ENCODE peak calls at places on chromosomes 4 and X, in eight cellular contexts. J, N, G, H, S, D, O and W are unnamed samples.

GRCh38 chrX:40809210-40809609 is 73.9 kb upstream of the MED14 start:
- DNase-seq in N (peak), H (no peak), O (no peak), J (no peak), G (no peak), S (no peak), D (no peak), W (no peak)

GRCh38 chr4:95255396-95256107 is 293.2 kb downstream of the UNC5C start:
- DNase-seq in G (no peak), H (peak), S (peak), D (peak), N (no peak), O (peak), J (no peak), W (no peak)

GRCh38 chr4:101064541-101065180 is 282.7 kb downstream of the PPP3CA start:
- DNase-seq in N (no peak), G (no peak), H (no peak), D (no peak), O (no peak), J (no peak), S (no peak), W (no peak)

GRCh38 chr4:94564252-94564651 is 112.5 kb downstream of the PDLIM5 start:
- DNase-seq in O (no peak), N (no peak), D (no peak), J (no peak), H (no peak), S (no peak), G (no peak), W (no peak)

GRCh38 chrX:69285881-69286545 is 120.8 kb upstream of the PJA1 start:
- DNase-seq in D (no peak), G (no peak), N (no peak), O (peak), H (peak), J (peak), S (peak), W (no peak)

GRCh38 chr4:174604198-174604597 is 81.9 kb upstream of the HPGD start:
- DNase-seq in N (peak), H (no peak), S (peak), D (no peak), G (no peak), O (peak), J (no peak), W (peak)

GRCh38 chr4:55830741-55831140 is 11.2 kb downstream of the EXOC1L start:
- DNase-seq in S (no peak), G (no peak), H (no peak), D (no peak), N (no peak), O (no peak), J (no peak), W (no peak)

GRCh38 chr4:127131527-127131926 is 501.2 kb upstream of the INTU start:
- DNase-seq in S (no peak), H (no peak), J (no peak), N (no peak), O (no peak), D (no peak), G (no peak), W (no peak)

GRCh38 chrX:118066867-118067515 is 49.6 kb downstream of the KLHL13 start:
- DNase-seq in O (no peak), N (no peak), J (no peak), G (no peak), S (no peak), D (no peak), H (no peak), W (no peak)

GRCh38 chr4:140152015-140152703 is 1.8 kb downstream of the MAML3 start:
- DNase-seq in O (no peak), H (peak), G (no peak), D (no peak), N (peak), J (peak), S (no peak), W (no peak)

GRCh38 chr4:13985824-13986223 is 358.3 kb upstream of the BOD1L1 start:
- DNase-seq in N (peak), D (no peak), H (no peak), G (no peak), O (peak), S (peak), J (no peak), W (no peak)

GRCh38 chrX:41233988-41234387 is 100.0 kb upstream of the DDX3X start:
- DNase-seq in D (no peak), G (no peak), H (no peak), J (no peak), N (no peak), O (no peak), S (no peak), W (no peak)

GRCh38 chr4:23881674-23882337 is 8.0 kb downstream of the PPARGC1A start:
- DNase-seq in N (no peak), D (no peak), J (no peak), S (no peak), H (no peak), G (no peak), O (no peak), W (no peak)

GRCh38 chr4:40587826-40588225 is 41.8 kb downstream of the RBM47 start:
- DNase-seq in O (peak), G (peak), N (peak), H (no peak), S (peak), J (no peak), D (no peak), W (peak)

GRCh38 chr4:67885727-67886126 is 1.9 kb upstream of the TMPRSS11D start:
- DNase-seq in G (peak), D (no peak), J (no peak), S (peak), N (peak), H (no peak), O (peak), W (peak)